ENCODE peak calls at places on chromosomes 12 and 14, in six cellular contexts. One of them, this sample, is unnamed.

GRCh38 chr14:89137514-89138163 is 279.4 kb downstream of the FOXN3 start:
- DNase-seq in colonic mucosa: peak; percentile 31
- DNase-seq in cardiac fibroblast: peak; percentile 92
- DNase-seq in activated CD4-positive, alpha-beta T cell treated with anti-CD3 and anti-CD28 coated beads, Interleukin-2, amount 50 U/mL, for 24 hours: no peak
- DNase-seq in NCI-H524: no peak
- DNase-seq in mucosa of gallbladder: peak; percentile 72
- DNase-seq in this sample: peak; percentile 99

GRCh38 chr12:40034156-40034555 is 71.7 kb downstream of the SLC2A13 start:
- DNase-seq in cardiac fibroblast: no peak
- DNase-seq in NCI-H524: no peak
- DNase-seq in colonic mucosa: no peak
- DNase-seq in mucosa of gallbladder: no peak
- DNase-seq in activated CD4-positive, alpha-beta T cell treated with anti-CD3 and anti-CD28 coated beads, Interleukin-2, amount 50 U/mL, for 24 hours: no peak
- DNase-seq in this sample: no peak

GRCh38 chr12:124687695-124688301 is 120.4 kb upstream of the NCOR2 start:
- DNase-seq in activated CD4-positive, alpha-beta T cell treated with anti-CD3 and anti-CD28 coated beads, Interleukin-2, amount 50 U/mL, for 24 hours: no peak
- DNase-seq in mucosa of gallbladder: no peak
- DNase-seq in NCI-H524: no peak
- DNase-seq in cardiac fibroblast: peak; percentile 75
- DNase-seq in colonic mucosa: peak; percentile 26
- DNase-seq in this sample: no peak

GRCh38 chr14:78638926-78639325 is 468.8 kb downstream of the NRXN3 start:
- DNase-seq in colonic mucosa: no peak
- DNase-seq in cardiac fibroblast: no peak
- DNase-seq in activated CD4-positive, alpha-beta T cell treated with anti-CD3 and anti-CD28 coated beads, Interleukin-2, amount 50 U/mL, for 24 hours: no peak
- DNase-seq in NCI-H524: no peak
- DNase-seq in mucosa of gallbladder: no peak
- DNase-seq in this sample: no peak

GRCh38 chr14:94769413-94770250 is at the start of gene GSC:
- DNase-seq in NCI-H524: peak; percentile 66
- DNase-seq in mucosa of gallbladder: no peak
- DNase-seq in cardiac fibroblast: peak; percentile 39
- DNase-seq in colonic mucosa: no peak
- DNase-seq in activated CD4-positive, alpha-beta T cell treated with anti-CD3 and anti-CD28 coated beads, Interleukin-2, amount 50 U/mL, for 24 hours: no peak
- DNase-seq in this sample: peak; percentile 14

GRCh38 chr12:82682851-82683261 is 3.9 kb upstream of the TMTC2 start:
- DNase-seq in mucosa of gallbladder: no peak
- DNase-seq in cardiac fibroblast: no peak
- DNase-seq in NCI-H524: no peak
- DNase-seq in colonic mucosa: no peak
- DNase-seq in activated CD4-positive, alpha-beta T cell treated with anti-CD3 and anti-CD28 coated beads, Interleukin-2, amount 50 U/mL, for 24 hours: no peak
- DNase-seq in this sample: peak; percentile 12

GRCh38 chr12:263574-263973 is 938 bp upstream of the SLC6A13 start:
- DNase-seq in activated CD4-positive, alpha-beta T cell treated with anti-CD3 and anti-CD28 coated beads, Interleukin-2, amount 50 U/mL, for 24 hours: no peak
- DNase-seq in colonic mucosa: no peak
- DNase-seq in mucosa of gallbladder: no peak
- DNase-seq in cardiac fibroblast: no peak
- DNase-seq in NCI-H524: no peak
- DNase-seq in this sample: no peak

GRCh38 chr12:25089738-25090137 is 105.2 kb downstream of the DNAI7 start:
- DNase-seq in mucosa of gallbladder: no peak
- DNase-seq in activated CD4-positive, alpha-beta T cell treated with anti-CD3 and anti-CD28 coated beads, Interleukin-2, amount 50 U/mL, for 24 hours: no peak
- DNase-seq in cardiac fibroblast: no peak
- DNase-seq in colonic mucosa: no peak
- DNase-seq in NCI-H524: no peak
- DNase-seq in this sample: no peak

GRCh38 chr14:37708481-37708880 is 113.1 kb downstream of the TTC6 start:
- DNase-seq in colonic mucosa: no peak
- DNase-seq in mucosa of gallbladder: no peak
- DNase-seq in NCI-H524: peak; percentile 29
- DNase-seq in cardiac fibroblast: no peak
- DNase-seq in activated CD4-positive, alpha-beta T cell treated with anti-CD3 and anti-CD28 coated beads, Interleukin-2, amount 50 U/mL, for 24 hours: no peak
- DNase-seq in this sample: peak; percentile 4

GRCh38 chr12:68428724-68429580 is 96.8 kb upstream of the MDM1 start:
- DNase-seq in mucosa of gallbladder: no peak
- DNase-seq in cardiac fibroblast: peak; percentile 64
- DNase-seq in NCI-H524: no peak
- DNase-seq in activated CD4-positive, alpha-beta T cell treated with anti-CD3 and anti-CD28 coated beads, Interleukin-2, amount 50 U/mL, for 24 hours: no peak
- DNase-seq in colonic mucosa: peak; percentile 62
- DNase-seq in this sample: peak; percentile 57

GRCh38 chr12:133080619-133081407 is at the start of gene ZNF140:
- DNase-seq in colonic mucosa: peak; percentile 96
- DNase-seq in cardiac fibroblast: peak; percentile 99
- DNase-seq in activated CD4-positive, alpha-beta T cell treated with anti-CD3 and anti-CD28 coated beads, Interleukin-2, amount 50 U/mL, for 24 hours: peak; percentile 88
- DNase-seq in NCI-H524: peak; percentile 98
- DNase-seq in mucosa of gallbladder: peak; percentile 97
- DNase-seq in this sample: peak; percentile 96

GRCh38 chr12:105485926-105486325 is 155.4 kb downstream of the C12orf75 start:
- DNase-seq in activated CD4-positive, alpha-beta T cell treated with anti-CD3 and anti-CD28 coated beads, Interleukin-2, amount 50 U/mL, for 24 hours: no peak
- DNase-seq in mucosa of gallbladder: no peak
- DNase-seq in cardiac fibroblast: peak; percentile 21
- DNase-seq in colonic mucosa: no peak
- DNase-seq in NCI-H524: no peak
- DNase-seq in this sample: no peak

GRCh38 chr14:76958975-76959710 is 69.4 kb downstream of the IRF2BPL start:
- DNase-seq in cardiac fibroblast: no peak
- DNase-seq in activated CD4-positive, alpha-beta T cell treated with anti-CD3 and anti-CD28 coated beads, Interleukin-2, amount 50 U/mL, for 24 hours: no peak
- DNase-seq in NCI-H524: no peak
- DNase-seq in colonic mucosa: no peak
- DNase-seq in mucosa of gallbladder: no peak
- DNase-seq in this sample: no peak

GRCh38 chr14:51616724-51617409 is 34.8 kb upstream of the FRMD6 start:
- DNase-seq in activated CD4-positive, alpha-beta T cell treated with anti-CD3 and anti-CD28 coated beads, Interleukin-2, amount 50 U/mL, for 24 hours: no peak
- DNase-seq in cardiac fibroblast: peak; percentile 91
- DNase-seq in colonic mucosa: no peak
- DNase-seq in mucosa of gallbladder: peak; percentile 80
- DNase-seq in NCI-H524: no peak
- DNase-seq in this sample: peak; percentile 89

GRCh38 chr14:78530078-78530477 is 359.9 kb downstream of the NRXN3 start:
- DNase-seq in cardiac fibroblast: peak; percentile 1
- DNase-seq in colonic mucosa: no peak
- DNase-seq in activated CD4-positive, alpha-beta T cell treated with anti-CD3 and anti-CD28 coated beads, Interleukin-2, amount 50 U/mL, for 24 hours: no peak
- DNase-seq in NCI-H524: no peak
- DNase-seq in mucosa of gallbladder: peak; percentile 32
- DNase-seq in this sample: no peak

GRCh38 chr14:27553820-27554219 is 956.0 kb upstream of the NOVA1 start:
- DNase-seq in activated CD4-positive, alpha-beta T cell treated with anti-CD3 and anti-CD28 coated beads, Interleukin-2, amount 50 U/mL, for 24 hours: no peak
- DNase-seq in mucosa of gallbladder: no peak
- DNase-seq in cardiac fibroblast: no peak
- DNase-seq in NCI-H524: peak; percentile 69
- DNase-seq in colonic mucosa: no peak
- DNase-seq in this sample: no peak

GRCh38 chr12:120445911-120446909 is at the start of the genes GATC and TRIAP1:
- DNase-seq in cardiac fibroblast: peak; percentile 71
- DNase-seq in activated CD4-positive, alpha-beta T cell treated with anti-CD3 and anti-CD28 coated beads, Interleukin-2, amount 50 U/mL, for 24 hours: peak; percentile 86
- DNase-seq in NCI-H524: peak; percentile 67
- DNase-seq in colonic mucosa: peak; percentile 90
- DNase-seq in mucosa of gallbladder: peak; percentile 85
- DNase-seq in this sample: peak; percentile 95

GRCh38 chr12:24066865-24067264 is 117.4 kb upstream of the SOX5 start:
- DNase-seq in activated CD4-positive, alpha-beta T cell treated with anti-CD3 and anti-CD28 coated beads, Interleukin-2, amount 50 U/mL, for 24 hours: no peak
- DNase-seq in mucosa of gallbladder: no peak
- DNase-seq in cardiac fibroblast: peak; percentile 76
- DNase-seq in NCI-H524: no peak
- DNase-seq in colonic mucosa: no peak
- DNase-seq in this sample: peak; percentile 4

GRCh38 chr14:100645986-100646314 is 58.7 kb upstream of the BEGAIN start:
- DNase-seq in mucosa of gallbladder: no peak
- DNase-seq in cardiac fibroblast: no peak
- DNase-seq in colonic mucosa: no peak
- DNase-seq in activated CD4-positive, alpha-beta T cell treated with anti-CD3 and anti-CD28 coated beads, Interleukin-2, amount 50 U/mL, for 24 hours: no peak
- DNase-seq in NCI-H524: no peak
- DNase-seq in this sample: no peak

GRCh38 chr12:91704446-91704845 is 441.2 kb downstream of the BTG1 start:
- DNase-seq in activated CD4-positive, alpha-beta T cell treated with anti-CD3 and anti-CD28 coated beads, Interleukin-2, amount 50 U/mL, for 24 hours: no peak
- DNase-seq in colonic mucosa: no peak
- DNase-seq in cardiac fibroblast: peak; percentile 50
- DNase-seq in mucosa of gallbladder: no peak
- DNase-seq in NCI-H524: peak; percentile 92
- DNase-seq in this sample: peak; percentile 67

GRCh38 chr12:51262758-51263177 is 7.4 kb downstream of the SMAGP start:
- DNase-seq in mucosa of gallbladder: peak; percentile 53
- DNase-seq in activated CD4-positive, alpha-beta T cell treated with anti-CD3 and anti-CD28 coated beads, Interleukin-2, amount 50 U/mL, for 24 hours: no peak
- DNase-seq in colonic mucosa: peak; percentile 74
- DNase-seq in cardiac fibroblast: peak; percentile 39
- DNase-seq in NCI-H524: peak; percentile 13
- DNase-seq in this sample: peak; percentile 56

GRCh38 chr12:103833095-103833777 is 7.8 kb downstream of the NT5DC3 start:
- DNase-seq in cardiac fibroblast: peak; percentile 37
- DNase-seq in NCI-H524: no peak
- DNase-seq in colonic mucosa: no peak
- DNase-seq in mucosa of gallbladder: no peak
- DNase-seq in activated CD4-positive, alpha-beta T cell treated with anti-CD3 and anti-CD28 coated beads, Interleukin-2, amount 50 U/mL, for 24 hours: no peak
- DNase-seq in this sample: peak; percentile 56

GRCh38 chr12:115341442-115341841 is 657.5 kb upstream of the TBX3 start:
- DNase-seq in colonic mucosa: peak; percentile 71
- DNase-seq in activated CD4-positive, alpha-beta T cell treated with anti-CD3 and anti-CD28 coated beads, Interleukin-2, amount 50 U/mL, for 24 hours: no peak
- DNase-seq in mucosa of gallbladder: peak; percentile 79
- DNase-seq in NCI-H524: no peak
- DNase-seq in cardiac fibroblast: peak; percentile 97
- DNase-seq in this sample: peak; percentile 100

GRCh38 chr14:75667099-75667498 is 6.1 kb downstream of the TTLL5 start:
- DNase-seq in activated CD4-positive, alpha-beta T cell treated with anti-CD3 and anti-CD28 coated beads, Interleukin-2, amount 50 U/mL, for 24 hours: no peak
- DNase-seq in cardiac fibroblast: no peak
- DNase-seq in mucosa of gallbladder: no peak
- DNase-seq in NCI-H524: no peak
- DNase-seq in colonic mucosa: no peak
- DNase-seq in this sample: no peak

GRCh38 chr12:92145481-92145730 is 240 bp downstream of the BTG1 start:
- DNase-seq in cardiac fibroblast: no peak
- DNase-seq in NCI-H524: no peak
- DNase-seq in colonic mucosa: no peak
- DNase-seq in activated CD4-positive, alpha-beta T cell treated with anti-CD3 and anti-CD28 coated beads, Interleukin-2, amount 50 U/mL, for 24 hours: no peak
- DNase-seq in mucosa of gallbladder: no peak
- DNase-seq in this sample: no peak

GRCh38 chr12:26001530-26001929 is 43.0 kb downstream of the RASSF8 start:
- DNase-seq in mucosa of gallbladder: no peak
- DNase-seq in colonic mucosa: no peak
- DNase-seq in cardiac fibroblast: no peak
- DNase-seq in activated CD4-positive, alpha-beta T cell treated with anti-CD3 and anti-CD28 coated beads, Interleukin-2, amount 50 U/mL, for 24 hours: no peak
- DNase-seq in NCI-H524: peak; percentile 53
- DNase-seq in this sample: no peak

GRCh38 chr12:32332446-32332845 is 66.9 kb upstream of the FGD4 start:
- DNase-seq in activated CD4-positive, alpha-beta T cell treated with anti-CD3 and anti-CD28 coated beads, Interleukin-2, amount 50 U/mL, for 24 hours: no peak
- DNase-seq in mucosa of gallbladder: no peak
- DNase-seq in NCI-H524: no peak
- DNase-seq in colonic mucosa: no peak
- DNase-seq in cardiac fibroblast: no peak
- DNase-seq in this sample: no peak

GRCh38 chr14:99268776-99269510 is 3.1 kb downstream of the BCL11B start:
- DNase-seq in mucosa of gallbladder: no peak
- DNase-seq in NCI-H524: peak; percentile 70
- DNase-seq in colonic mucosa: no peak
- DNase-seq in activated CD4-positive, alpha-beta T cell treated with anti-CD3 and anti-CD28 coated beads, Interleukin-2, amount 50 U/mL, for 24 hours: no peak
- DNase-seq in cardiac fibroblast: no peak
- DNase-seq in this sample: no peak

This sample was measured in foreskin fibroblast.